ENCODE peak calls at places on chromosome 21, in five cellular contexts. X is tibial nerve, P is glutamatergic neuron, D is endothelial cell, E is nephron progenitor cell. A is an unnamed sample.

GRCh38 chr21:15498455-15498854 is 231.3 kb upstream of the USP25 start:
- DNase-seq in X (no peak), P (no peak), D (no peak), E (no peak), A (no peak)

GRCh38 chr21:35643176-35643575 is 417.1 kb downstream of the SETD4 start:
- DNase-seq in X (no peak), P (no peak), D (peak; percentile 8), E (no peak), A (no peak)

GRCh38 chr21:23162213-23162946 is 2164.2 kb downstream of the NCAM2 start:
- DNase-seq in X (no peak), P (no peak), D (no peak), E (no peak), A (no peak)

GRCh38 chr21:29645666-29646553 is 293.9 kb downstream of the GRIK1 start:
- DNase-seq in X (no peak), P (no peak), D (no peak), E (no peak), A (no peak)

GRCh38 chr21:41682719-41683179 is 84.1 kb downstream of the RIPK4 start:
- DNase-seq in X (no peak), P (no peak), D (no peak), E (no peak), A (no peak)

GRCh38 chr21:16279658-16280581 is 550.1 kb downstream of the USP25 start:
- DNase-seq in X (no peak), P (no peak), D (no peak), E (peak; percentile 28), A (no peak)

GRCh38 chr21:46469275-46469674 is 10.6 kb downstream of the DIP2A start:
- DNase-seq in X (no peak), P (no peak), D (no peak), E (no peak), A (no peak)

GRCh38 chr21:14877581-14878228 is 187.1 kb downstream of the NRIP1 start:
- DNase-seq in X (no peak), P (no peak), D (no peak), E (no peak), A (peak; percentile 50)

DNA sequence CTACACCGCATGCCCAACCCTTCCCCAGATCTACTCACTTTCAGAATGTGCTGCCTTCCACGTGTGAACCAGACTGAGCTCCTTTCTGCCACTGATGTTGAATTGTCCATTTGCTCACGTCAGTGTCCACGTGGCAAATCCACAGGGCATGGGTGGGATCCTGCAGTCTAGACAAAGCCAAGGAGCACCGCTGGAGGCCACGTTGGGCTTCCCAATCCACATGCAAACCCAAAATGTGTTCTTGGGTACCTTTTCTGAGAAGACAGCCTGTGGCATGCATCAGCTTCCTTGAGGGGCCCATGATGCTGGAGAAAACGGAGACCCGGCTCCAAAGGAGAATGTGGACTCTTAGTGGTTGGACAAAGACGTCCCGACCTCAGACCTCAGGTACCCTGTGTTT is 87.6 kb downstream of the PDE9A start:
- DNase-seq in X (no peak), P (no peak), D (no peak), E (no peak), A (no peak)
- TF ChIP-seq CTCF in X (no peak), P (no peak), D (no peak), E (no peak), A (no peak)

GRCh38 chr21:39641827-39642450 is 29.2 kb downstream of the B3GALT5 start:
- DNase-seq in X (no peak), P (no peak), D (no peak), E (no peak), A (no peak)
- TF ChIP-seq CTCF in X (no peak), P (no peak), D (no peak), E (no peak), A (no peak)

GRCh38 chr21:44508426-44508710 is 31.6 kb downstream of the KRTAP10-1 start:
- DNase-seq in X (no peak), P (peak; percentile 8), D (no peak), E (no peak), A (no peak)

GRCh38 chr21:44508711-44509445 is 31.1 kb downstream of the KRTAP10-1 start:
- DNase-seq in X (no peak), P (no peak), D (no peak), E (no peak), A (no peak)

GRCh38 chr21:44510109-44510507 is 29.9 kb downstream of the KRTAP10-1 start:
- DNase-seq in X (no peak), P (peak; percentile 2), D (no peak), E (no peak), A (no peak)

GRCh38 chr21:44510508-44511218 is 29.3 kb downstream of the KRTAP10-1 start:
- DNase-seq in X (no peak), P (peak; percentile 85), D (peak; percentile 86), E (peak; percentile 82), A (no peak)

DNA sequence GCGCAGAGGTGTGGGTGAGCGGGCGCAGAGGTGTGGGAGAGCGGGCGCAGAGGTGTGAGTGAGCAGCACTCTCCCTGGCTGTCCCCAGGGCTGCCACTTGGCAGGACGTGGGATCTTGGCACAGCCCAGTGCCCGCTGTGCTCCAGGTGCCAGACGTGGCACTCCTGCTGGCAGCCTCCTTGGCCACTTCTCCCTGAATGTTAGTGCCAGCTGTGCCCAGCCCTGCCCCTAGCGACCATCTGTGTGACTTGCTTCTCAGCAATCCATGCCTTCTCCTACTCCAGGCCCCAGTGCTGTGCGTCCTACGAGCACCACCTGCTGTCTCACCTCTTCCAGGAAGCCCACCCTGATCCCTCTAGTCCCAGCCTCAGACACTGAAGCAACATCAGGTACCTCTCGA is 30.5 kb downstream of the KRTAP10-1 start:
- DNase-seq in X (no peak), P (no peak), D (no peak), E (no peak), A (no peak)
- TF ChIP-seq CTCF in X (no peak), P (no peak), D (no peak), E (no peak), A (no peak)

GRCh38 chr21:34092241-34092921 is 19.0 kb downstream of the MRPS6 start:
- DNase-seq in X (no peak), P (no peak), D (no peak), E (no peak), A (no peak)

GRCh38 chr21:34093083-34093482 is 19.7 kb downstream of the MRPS6 start:
- DNase-seq in X (no peak), P (no peak), D (no peak), E (no peak), A (no peak)

GRCh38 chr21:34091032-34091431 is 17.7 kb downstream of the MRPS6 start:
- DNase-seq in X (no peak), P (no peak), D (no peak), E (no peak), A (no peak)

GRCh38 chr21:34088752-34089151 is 15.4 kb downstream of the MRPS6 start:
- DNase-seq in X (no peak), P (no peak), D (no peak), E (no peak), A (no peak)

DNA sequence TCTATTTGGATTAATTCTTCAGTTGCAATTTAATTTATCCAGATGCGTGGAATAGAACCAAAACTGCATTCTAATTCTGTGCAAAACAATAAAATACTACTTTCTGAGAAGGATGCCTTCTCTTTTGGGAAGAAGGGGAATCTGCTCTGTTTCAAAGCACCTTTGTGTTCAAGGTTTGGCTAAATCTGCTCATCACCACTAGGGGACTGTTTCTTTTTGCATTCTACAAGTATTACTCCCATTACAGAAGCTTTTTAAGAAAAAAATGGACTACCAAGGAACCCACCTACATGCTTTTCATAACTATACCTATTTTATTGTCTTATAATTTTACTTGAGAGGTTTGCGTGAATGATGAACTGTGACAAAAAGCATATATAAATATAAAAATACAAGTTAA is 18.2 kb downstream of the MRPS6 start:
- DNase-seq in X (no peak), P (no peak), D (no peak), E (no peak), A (no peak)
- TF ChIP-seq CTCF in X (no peak), P (peak; percentile 72), D (peak; percentile 50), E (peak; percentile 40), A (peak; percentile 24)